ENCODE peak calls at places on chromosomes 6 and 20, in seven cellular contexts. A is right lobe of liver, M is stomach, Y is tibial nerve, L is endothelial cell of umbilical vein, P is heart right ventricle, V is cardiac muscle cell. Z is an unnamed sample.

GRCh38 chr6:44641344-44641743 is 253.8 kb downstream of the CDC5L start:
- DNase-seq in Y (no peak), P (no peak), V (no peak), A (no peak), M (no peak), L (no peak), Z (no peak)

GRCh38 chr6:82298012-82298411 is 50.5 kb upstream of the IBTK start:
- DNase-seq in A (no peak), M (no peak), Y (no peak), L (no peak), V (no peak), P (no peak), Z (no peak)

GRCh38 chr6:52635049-52635577 is 35.8 kb upstream of the TMEM14A start:
- DNase-seq in P (no peak), A (no peak), M (no peak), L (peak), Y (no peak), V (peak), Z (no peak)

GRCh38 chr6:136968831-136969230 is 46.7 kb downstream of the SLC35D3 start:
- DNase-seq in V (no peak), L (no peak), A (no peak), Y (no peak), M (no peak), P (peak), Z (no peak)

GRCh38 chr6:108452725-108453195 is 108.0 kb upstream of the FOXO3 start:
- DNase-seq in A (no peak), P (peak), M (no peak), V (peak), L (peak), Y (no peak), Z (no peak)

GRCh38 chr6:48315051-48315719 is 204.2 kb upstream of the PTCHD4 start:
- DNase-seq in A (no peak), Y (no peak), M (no peak), L (no peak), V (no peak), P (no peak), Z (no peak)

GRCh38 chr6:6725120-6725833 is 136.8 kb downstream of the LY86 start:
- DNase-seq in V (no peak), A (peak), Y (no peak), M (no peak), P (no peak), L (no peak), Z (no peak)

GRCh38 chr6:28606424-28607391 is 81.0 kb downstream of the GPX5 start:
- DNase-seq in A (no peak), M (no peak), P (no peak), V (peak), L (peak), Y (no peak), Z (no peak)

GRCh38 chr6:117444600-117444999 is 18.9 kb upstream of the ROS1 start:
- DNase-seq in A (no peak), L (no peak), P (no peak), V (peak), Y (no peak), M (no peak), Z (no peak)

GRCh38 chr6:71420693-71421328 is 132.2 kb downstream of the OGFRL1 start:
- DNase-seq in M (peak), A (peak), L (peak), P (peak), Y (peak), V (peak), Z (peak)

DNA sequence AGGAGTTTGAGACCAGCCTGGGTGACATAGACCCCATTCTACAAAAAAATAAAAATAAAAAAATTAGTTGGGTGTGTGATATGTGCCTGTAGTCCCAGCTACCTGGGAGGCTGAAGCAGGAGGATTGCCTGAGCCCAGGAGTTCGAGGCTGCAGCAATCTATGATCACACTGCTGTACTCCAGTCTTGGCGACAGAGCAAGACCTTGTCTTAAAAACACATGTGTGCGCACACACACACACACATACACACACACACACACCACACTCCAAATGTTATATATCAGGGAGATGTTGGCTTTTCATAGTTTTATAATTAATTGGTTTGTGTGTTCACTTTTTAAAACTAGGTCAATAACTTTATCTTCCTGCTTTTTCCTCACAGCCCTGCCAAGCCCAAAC is 110.5 kb downstream of the RTN4IP1 start:
- DNase-seq in P (no peak), L (no peak), A (no peak), Y (no peak), V (no peak), M (no peak), Z (no peak)
- H3K4me3 ChIP-seq in P (no peak), L (no peak), A (no peak), Y (no peak), V (no peak), M (no peak), Z (no peak)

DNA sequence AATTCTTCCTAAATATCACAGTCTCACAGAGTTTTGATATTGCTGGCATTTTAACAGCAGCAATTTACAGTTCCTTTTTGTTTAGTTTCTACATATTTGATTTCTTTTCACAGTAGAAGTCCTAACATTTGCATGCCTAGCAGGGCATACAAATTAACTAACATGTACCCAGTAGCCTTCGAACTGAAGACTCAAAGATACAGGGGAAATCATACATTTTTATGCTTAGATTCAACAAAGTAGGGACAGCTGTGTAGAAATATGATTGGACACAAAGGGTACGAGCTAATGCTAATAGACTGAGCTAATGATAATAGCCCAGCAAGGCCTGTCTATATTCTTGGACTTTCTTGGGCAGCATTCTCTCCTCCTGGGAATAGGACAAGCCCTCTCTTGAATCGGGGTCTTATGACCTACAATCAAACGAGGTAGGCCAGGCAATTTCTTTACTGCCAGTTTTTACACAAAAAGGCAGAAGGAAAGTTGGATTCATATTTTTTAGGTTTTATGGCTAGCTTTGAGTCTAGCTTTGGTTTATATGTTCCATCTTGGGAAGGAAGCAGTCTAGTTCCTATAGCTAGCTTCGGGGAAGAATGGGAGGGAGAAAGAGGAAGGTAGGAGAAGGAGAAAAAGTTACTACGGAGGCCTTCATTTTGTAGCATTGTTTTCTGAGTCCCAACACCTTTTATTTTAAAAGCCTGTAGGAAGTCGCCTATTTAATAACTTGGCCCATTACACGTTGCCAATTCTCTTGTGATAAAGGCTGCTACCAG is 115.8 kb downstream of the HFE start:
- DNase-seq in P (no peak), L (no peak), A (no peak), M (no peak), V (no peak), Y (no peak), Z (no peak)
- H3K27ac ChIP-seq in P (no peak), L (no peak), A (no peak), M (peak), V (no peak), Y (peak), Z (no peak)

GRCh38 chr20:37202267-37202943 is 23.1 kb upstream of the MROH8 start:
- DNase-seq in A (no peak), L (peak), P (peak), Y (no peak), M (no peak), V (peak), Z (no peak)
- H3K4me3 ChIP-seq in A (no peak), L (no peak), P (no peak), Y (no peak), M (no peak), V (no peak), Z (no peak)

DNA sequence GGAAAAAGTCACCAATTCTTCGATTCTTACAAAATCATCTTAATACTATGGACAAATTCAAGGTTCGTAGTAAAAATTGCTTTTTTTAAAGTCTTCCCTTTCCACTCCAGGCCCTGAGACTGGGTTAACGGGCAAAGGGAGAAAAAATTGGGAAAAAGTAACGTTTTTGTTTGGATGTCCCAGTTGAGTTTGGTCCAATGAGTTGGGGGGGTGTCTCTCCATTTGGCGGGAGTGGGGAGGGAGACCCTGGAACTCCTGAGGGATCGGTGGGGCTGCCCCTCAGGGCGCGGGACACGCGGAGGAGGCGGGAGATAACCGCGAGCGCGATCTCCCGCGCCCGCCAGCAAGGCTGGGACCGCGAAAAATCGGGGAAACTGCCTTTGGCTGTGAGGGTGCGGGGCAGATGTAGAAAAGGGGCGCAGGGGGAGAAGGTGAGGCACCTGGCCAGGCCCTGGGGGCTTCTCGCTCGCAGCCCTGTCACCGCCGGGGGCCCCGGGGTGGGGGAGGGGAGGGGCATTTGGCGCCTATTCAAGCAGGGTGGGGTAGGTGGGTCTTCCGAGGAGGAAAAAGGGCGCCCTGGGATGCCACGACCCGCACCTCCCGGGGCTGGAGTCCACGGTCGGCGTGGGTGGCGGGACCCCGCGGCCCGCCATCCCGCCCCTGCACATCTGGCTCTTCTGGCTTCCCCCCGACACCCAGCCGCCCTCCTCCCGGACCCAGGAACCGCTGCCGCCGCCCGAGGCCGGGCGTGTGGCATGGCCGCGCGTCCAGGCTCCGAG is 663 bp downstream of the FBXO5 start:
- DNase-seq in V (no peak), P (peak), Y (no peak), A (peak), L (no peak), M (no peak), Z (no peak)
- H3K27ac ChIP-seq in V (no peak), P (no peak), Y (no peak), A (no peak), L (peak), M (no peak), Z (no peak)

GRCh38 chr6:680204-680603 is 12.7 kb downstream of the EXOC2 start:
- DNase-seq in A (no peak), L (no peak), M (no peak), Y (no peak), V (no peak), P (no peak), Z (no peak)

GRCh38 chr6:680666-681374 is 12.1 kb downstream of the EXOC2 start:
- DNase-seq in A (no peak), L (no peak), P (no peak), V (no peak), Y (no peak), M (no peak), Z (no peak)

GRCh38 chr6:686528-686927 is 6.4 kb downstream of the EXOC2 start:
- DNase-seq in M (no peak), L (no peak), P (no peak), Y (no peak), A (no peak), V (peak), Z (no peak)

GRCh38 chr6:684831-685636 is 7.9 kb downstream of the EXOC2 start:
- DNase-seq in V (peak), P (no peak), L (peak), A (no peak), Y (no peak), M (no peak), Z (no peak)

DNA sequence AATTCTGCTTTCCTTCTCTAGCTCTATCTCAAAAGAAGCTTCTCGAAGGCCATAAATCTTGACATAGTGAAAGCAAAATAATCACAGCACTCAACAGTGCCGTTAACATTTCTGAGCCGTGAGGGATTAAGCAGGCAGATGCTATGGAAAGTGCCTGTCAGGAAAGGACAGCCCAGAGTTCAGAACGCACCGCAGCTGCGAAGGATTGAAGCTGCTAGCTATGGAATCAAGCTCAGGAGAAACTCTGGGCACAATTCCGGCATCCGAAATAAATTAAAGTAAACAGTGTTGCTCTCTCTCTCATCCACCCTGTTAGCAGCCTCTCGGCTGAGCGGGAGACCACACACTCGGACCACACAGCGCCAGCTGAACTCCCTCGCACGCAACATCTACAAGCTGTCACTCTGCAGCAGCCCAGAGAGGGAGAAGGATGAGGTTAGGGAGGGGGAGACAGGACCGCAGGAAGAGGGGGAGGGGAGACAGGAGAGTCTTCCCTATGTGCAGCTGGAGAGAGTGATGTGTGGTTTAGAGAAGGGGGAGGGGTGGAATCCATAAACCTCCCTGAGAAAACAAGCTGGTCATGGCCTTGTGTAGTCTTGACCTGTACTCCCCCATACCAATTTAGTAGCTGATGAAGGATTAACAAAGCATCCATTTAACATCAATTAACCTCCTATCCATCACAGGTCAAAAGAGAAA is 9.0 kb downstream of the EXOC2 start:
- DNase-seq in P (no peak), M (no peak), A (no peak), L (peak), Y (no peak), V (peak), Z (no peak)
- H3K4me3 ChIP-seq in P (peak), M (peak), A (no peak), L (no peak), Y (no peak), V (no peak), Z (peak)